ENCODE peak calls at places on chromosomes 2 and 18, in six cellular contexts. C is thoracic aorta, Y is GM23338, K is spleen, Z is mammary epithelial cell, U is fibroblast of lung. D is an unnamed sample.

GRCh38 chr2:159558479-159558878 is 57.9 kb downstream of the BAZ2B start:
- DNase-seq in C (no peak), U (no peak), K (no peak), Z (no peak), Y (no peak), D (no peak)

GRCh38 chr2:140861666-140862065 is 1269.2 kb downstream of the LRP1B start:
- DNase-seq in C (no peak), K (no peak), Z (no peak), U (no peak), Y (no peak), D (no peak)

GRCh38 chr2:123514808-123515207 is 510.3 kb upstream of the CNTNAP5 start:
- DNase-seq in Z (no peak), Y (peak), U (no peak), C (no peak), K (no peak), D (no peak)

GRCh38 chr2:84924173-84925106 is 19.0 kb downstream of the TMSB10 start:
- DNase-seq in K (peak), Z (peak), U (peak), C (no peak), Y (peak), D (peak)

GRCh38 chr2:62685986-62686625 is 19.4 kb upstream of the EHBP1 start:
- DNase-seq in U (no peak), Z (peak), K (no peak), C (no peak), Y (no peak), D (no peak)

GRCh38 chr2:152426801-152427200 is 91.8 kb downstream of the FMNL2 start:
- DNase-seq in Z (peak), C (no peak), U (peak), Y (no peak), K (no peak), D (no peak)

GRCh38 chr2:177675256-177676220 is 283.0 kb downstream of the AGPS start:
- DNase-seq in U (no peak), Z (no peak), C (no peak), Y (no peak), K (no peak), D (no peak)

GRCh38 chr18:55694291-55694690 is 106.3 kb upstream of the TCF4 start:
- DNase-seq in C (no peak), Z (peak), U (peak), K (no peak), Y (no peak), D (no peak)

GRCh38 chr18:48022531-48023330 is 92.3 kb upstream of the SMAD2 start:
- DNase-seq in C (no peak), Z (peak), U (peak), Y (peak), K (no peak), D (peak)

GRCh38 chr18:42281124-42281523 is 326.1 kb downstream of the PIK3C3 start:
- DNase-seq in Z (no peak), Y (no peak), U (no peak), C (no peak), K (no peak), D (no peak)

GRCh38 chr2:209322905-209323517 is 100.8 kb upstream of the MAP2 start:
- DNase-seq in Y (no peak), K (no peak), C (no peak), Z (no peak), U (no peak), D (no peak)

GRCh38 chr2:196821195-196821594 is 12.0 kb upstream of the C2orf66 start:
- DNase-seq in U (peak), C (no peak), K (no peak), Z (no peak), Y (no peak), D (no peak)

GRCh38 chr18:22697561-22697960 is 235.6 kb upstream of the RBBP8 start:
- DNase-seq in C (no peak), K (no peak), U (no peak), Z (no peak), Y (no peak), D (no peak)

GRCh38 chr2:234797566-234798250 is 154.1 kb upstream of the SH3BP4 start:
- DNase-seq in K (no peak), Z (no peak), C (no peak), U (no peak), Y (no peak), D (no peak)

GRCh38 chr2:218194880-218195279 is 22.1 kb upstream of the ARPC2 start:
- DNase-seq in C (no peak), K (no peak), Y (no peak), Z (no peak), U (no peak), D (no peak)

GRCh38 chr2:231355802-231356473 is 39.6 kb upstream of the B3GNT7 start:
- DNase-seq in U (no peak), Z (no peak), Y (no peak), C (no peak), K (no peak), D (no peak)

GRCh38 chr2:64250751-64251405 is 106.7 kb upstream of the PELI1 start:
- DNase-seq in U (no peak), K (no peak), Z (no peak), Y (peak), C (no peak), D (no peak)

GRCh38 chr2:6993230-6993640 is 76.0 kb downstream of the RNF144A start:
- DNase-seq in C (no peak), K (peak), U (no peak), Z (no peak), Y (no peak), D (no peak)

GRCh38 chr2:77104554-77104953 is 417.6 kb downstream of the LRRTM4 start:
- DNase-seq in K (no peak), Z (no peak), Y (peak), U (no peak), C (no peak), D (no peak)

GRCh38 chr18:30280861-30281470 is 761.6 kb downstream of the DSC3 start:
- DNase-seq in Y (peak), U (peak), C (no peak), K (no peak), Z (peak), D (peak)

GRCh38 chr18:32801236-32801635 is 28.4 kb upstream of the KLHL14 start:
- DNase-seq in U (no peak), Y (no peak), K (no peak), Z (no peak), C (no peak), D (no peak)

GRCh38 chr18:49728542-49728941 is 84.8 kb downstream of the ACAA2 start:
- DNase-seq in Z (peak), U (peak), C (no peak), Y (peak), K (no peak), D (peak)

GRCh38 chr2:6977095-6977777 is 60.0 kb downstream of the RNF144A start:
- DNase-seq in C (no peak), Z (no peak), U (peak), Y (no peak), K (no peak), D (no peak)

GRCh38 chr2:43073373-43073772 is 153.0 kb downstream of the ZFP36L2 start:
- DNase-seq in C (no peak), Z (peak), Y (no peak), U (peak), K (peak), D (no peak)

GRCh38 chr2:219571311-219572236 is at the start of gene OBSL1:
- DNase-seq in Z (peak), K (no peak), C (no peak), Y (peak), U (peak), D (peak)

GRCh38 chr2:41870948-41871522 is 176.8 kb upstream of the PKDCC start:
- DNase-seq in Y (peak), Z (no peak), C (no peak), U (peak), K (no peak), D (no peak)

GRCh38 chr2:41127351-41127750 is 675.5 kb upstream of the SLC8A1 start:
- DNase-seq in Y (no peak), U (no peak), C (no peak), Z (no peak), K (no peak), D (no peak)

GRCh38 chr2:157809212-157809611 is 66.9 kb downstream of the ACVR1 start:
- DNase-seq in Z (no peak), Y (no peak), K (no peak), C (no peak), U (peak), D (no peak)

GRCh38 chr2:100744589-100744988 is 75.3 kb upstream of the NPAS2 start:
- DNase-seq in K (no peak), U (peak), C (no peak), Z (peak), Y (no peak), D (peak)

GRCh38 chr2:176583530-176584101 is 314.4 kb downstream of the MTX2 start:
- DNase-seq in K (no peak), Z (peak), Y (no peak), C (no peak), U (peak), D (peak)

GRCh38 chr2:39118786-39119499 is 1.9 kb downstream of the SOS1 start:
- DNase-seq in Z (peak), C (no peak), Y (no peak), K (no peak), U (peak), D (no peak)

GRCh38 chr2:153487482-153487881 is 8.9 kb upstream of the RPRM start:
- DNase-seq in C (no peak), K (no peak), Y (no peak), Z (peak), U (no peak), D (no peak)

DNA sequence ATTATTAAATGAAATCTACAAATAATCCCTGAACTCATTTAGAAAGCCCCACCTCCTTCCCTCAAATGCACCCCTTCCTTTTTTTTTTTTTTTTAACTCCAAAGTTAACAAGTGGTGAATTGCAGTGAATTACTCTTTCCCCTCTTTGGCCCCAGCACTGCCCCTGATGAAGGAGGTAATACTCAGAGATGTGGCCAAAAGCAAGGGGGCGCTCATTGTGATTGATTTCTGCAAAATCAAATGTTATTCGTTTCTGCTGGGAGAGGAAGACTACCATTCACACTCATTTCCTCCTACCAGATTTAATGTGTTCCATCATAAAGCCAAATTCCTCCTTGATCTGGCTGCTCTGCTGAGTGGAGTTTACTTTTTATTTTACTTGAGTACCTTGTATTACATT is 259.4 kb downstream of the GPD2 start:
- DNase-seq in Z (no peak), K (no peak), C (no peak), U (no peak), Y (peak), D (no peak)
- TF ChIP-seq CTCF in Z (no peak), K (no peak), C (no peak), U (no peak), Y (peak), D (no peak)

GRCh38 chr18:77077836-77078456 is 54.6 kb downstream of the MBP start:
- DNase-seq in U (peak), C (no peak), Z (peak), K (no peak), Y (no peak), D (no peak)
- TF ChIP-seq CTCF in U (no peak), C (no peak), Z (no peak), K (no peak), Y (no peak), D (no peak)

GRCh38 chr2:5365871-5366461 is 326.2 kb upstream of the SOX11 start:
- DNase-seq in Z (peak), K (no peak), Y (peak), U (peak), C (no peak), D (peak)
- TF ChIP-seq CTCF in Z (peak), K (peak), Y (peak), U (no peak), C (peak), D (peak)

GRCh38 chr2:15996536-15997423 is 56.4 kb downstream of the MYCN start:
- DNase-seq in Y (no peak), C (no peak), Z (no peak), K (no peak), U (no peak), D (no peak)
- TF ChIP-seq CTCF in Y (no peak), C (no peak), Z (no peak), K (no peak), U (no peak), D (no peak)

GRCh38 chr2:83827618-83828017 is 631.5 kb downstream of the SUCLG1 start:
- DNase-seq in K (no peak), Z (no peak), C (no peak), U (no peak), Y (no peak), D (no peak)
- TF ChIP-seq CTCF in K (no peak), Z (peak), C (no peak), U (no peak), Y (peak), D (no peak)

GRCh38 chr2:1742680-1743395 is 1.5 kb downstream of the PXDN start:
- DNase-seq in U (peak), C (no peak), Y (peak), K (peak), Z (peak), D (no peak)
- TF ChIP-seq CTCF in U (peak), C (peak), Y (peak), K (peak), Z (peak), D (no peak)

GRCh38 chr2:241074065-241074818 is 27.8 kb downstream of the MTERF4 start:
- DNase-seq in U (no peak), Y (no peak), Z (no peak), K (no peak), C (no peak), D (no peak)
- TF ChIP-seq CTCF in U (no peak), Y (no peak), Z (no peak), K (no peak), C (no peak), D (no peak)